ENCODE peak calls at places on chromosomes 6 and 20, in six cellular contexts. I, B, S, O, A and P are unnamed samples.

GRCh38 chr6:2378891-2379652 is 133.7 kb upstream of the GMDS start:
- DNase-seq in I (no peak), B (peak; percentile 37), S (peak; percentile 58), O (no peak), A (peak; percentile 31), P (peak; percentile 67)

GRCh38 chr20:49320460-49320859 is 42.6 kb upstream of the ZNFX1 start:
- DNase-seq in I (no peak), B (peak; percentile 71), S (peak; percentile 36), O (no peak), A (peak; percentile 74), P (peak; percentile 47)

GRCh38 chr6:36120539-36120938 is 9.8 kb upstream of the MAPK13 start:
- DNase-seq in I (peak; percentile 73), B (no peak), S (no peak), O (no peak), A (no peak), P (no peak)

GRCh38 chr20:50689864-50690263 is 1.5 kb downstream of the RIPOR3 start:
- DNase-seq in I (no peak), B (peak; percentile 86), S (no peak), O (no peak), A (peak; percentile 83), P (peak; percentile 84)

GRCh38 chr6:17042422-17043147 is 59.3 kb upstream of the STMND1 start:
- DNase-seq in I (peak; percentile 60), B (peak; percentile 78), S (peak; percentile 31), O (peak; percentile 58), A (peak; percentile 66), P (peak; percentile 20)

GRCh38 chr6:110875548-110876169 is 1.1 kb downstream of the AMD1 start:
- DNase-seq in I (peak; percentile 76), B (no peak), S (peak; percentile 22), O (peak; percentile 68), A (peak; percentile 32), P (peak; percentile 30)

GRCh38 chr20:56629464-56630085 is 469 bp downstream of the TFAP2C start:
- DNase-seq in I (no peak), B (no peak), S (no peak), O (no peak), A (no peak), P (peak; percentile 21)

GRCh38 chr6:33018904-33019303 is 9.5 kb upstream of the HLA-DOA start:
- DNase-seq in I (no peak), B (peak; percentile 19), S (peak; percentile 4), O (peak; percentile 64), A (peak; percentile 72), P (peak; percentile 76)

GRCh38 chr6:134888316-134888715 is 61.6 kb downstream of the ALDH8A1 start:
- DNase-seq in I (no peak), B (no peak), S (no peak), O (no peak), A (no peak), P (no peak)

GRCh38 chr20:64001607-64002011 is 20.7 kb downstream of the PRPF6 start:
- DNase-seq in I (no peak), B (no peak), S (peak; percentile 22), O (no peak), A (no peak), P (no peak)

GRCh38 chr20:62761759-62762131 is 34.5 kb upstream of the MRGBP start:
- DNase-seq in I (peak; percentile 11), B (no peak), S (no peak), O (peak; percentile 9), A (no peak), P (no peak)

GRCh38 chr20:53875452-53875851 is 194.9 kb downstream of the BCAS1 start:
- DNase-seq in I (no peak), B (no peak), S (no peak), O (peak; percentile 70), A (no peak), P (no peak)

GRCh38 chr6:116136373-116136772 is 10.4 kb upstream of the COL10A1 start:
- DNase-seq in I (no peak), B (no peak), S (no peak), O (no peak), A (no peak), P (no peak)

GRCh38 chr20:52749020-52749419 is 223.1 kb upstream of the TSHZ2 start:
- DNase-seq in I (no peak), B (no peak), S (no peak), O (no peak), A (peak; percentile 10), P (no peak)

GRCh38 chr6:136780972-136781371 is 11.3 kb downstream of the MAP3K5 start:
- DNase-seq in I (no peak), B (no peak), S (no peak), O (no peak), A (no peak), P (no peak)

GRCh38 chr6:168275168-168275567 is 44.4 kb downstream of the DACT2 start:
- DNase-seq in I (no peak), B (no peak), S (no peak), O (no peak), A (no peak), P (no peak)

GRCh38 chr6:2476376-2476775 is 231.0 kb upstream of the GMDS start:
- DNase-seq in I (peak; percentile 68), B (peak; percentile 3), S (no peak), O (no peak), A (no peak), P (no peak)

GRCh38 chr6:159969204-159969912 is 476 bp downstream of the IGF2R start:
- DNase-seq in I (peak; percentile 75), B (peak; percentile 38), S (peak; percentile 58), O (peak; percentile 73), A (peak; percentile 49), P (peak; percentile 48)

GRCh38 chr6:150165020-150165702 is 22.3 kb downstream of the PPP1R14C start:
- DNase-seq in I (no peak), B (no peak), S (no peak), O (no peak), A (no peak), P (no peak)

GRCh38 chr6:82205793-82206425 is 41.6 kb downstream of the IBTK start:
- DNase-seq in I (no peak), B (peak; percentile 48), S (peak; percentile 32), O (no peak), A (peak; percentile 69), P (peak; percentile 98)

GRCh38 chr6:53623497-53623896 is 42.1 kb downstream of the KLHL31 start:
- DNase-seq in I (no peak), B (peak; percentile 22), S (peak; percentile 82), O (no peak), A (peak; percentile 53), P (peak; percentile 13)

GRCh38 chr6:108251252-108251651 is 9.6 kb downstream of the SNX3 start:
- DNase-seq in I (no peak), B (no peak), S (no peak), O (no peak), A (no peak), P (no peak)

GRCh38 chr6:91337967-91338366 is 751.1 kb upstream of the MAP3K7 start:
- DNase-seq in I (no peak), B (no peak), S (no peak), O (no peak), A (no peak), P (no peak)
- TF ChIP-seq CTCF in I (no peak), B (no peak), S (no peak), O (no peak), A (peak; percentile 10), P (peak; percentile 24)

DNA sequence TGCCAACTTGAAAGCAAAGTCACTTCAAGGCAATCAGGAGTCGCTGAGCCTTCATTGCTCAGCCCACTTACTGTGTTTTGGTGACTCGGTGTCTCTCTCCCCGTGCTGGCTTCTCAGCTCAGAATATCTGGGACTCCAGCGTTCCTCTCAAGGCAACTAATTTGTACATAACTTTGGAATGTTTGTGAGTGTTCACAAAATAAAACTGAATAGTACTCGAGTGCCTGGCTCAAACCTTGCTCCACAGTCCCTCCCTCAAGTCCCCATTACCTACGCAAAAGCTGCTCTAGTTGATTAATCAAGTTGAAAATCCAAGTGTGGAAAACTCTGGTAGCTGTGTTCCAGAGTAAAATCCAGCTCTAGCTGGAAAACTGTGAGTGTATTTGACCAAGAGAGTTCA is 8.6 kb downstream of the IPCEF1 start:
- DNase-seq in I (no peak), B (no peak), S (no peak), O (no peak), A (no peak), P (no peak)
- H3K4me3 ChIP-seq in I (no peak overlapping the region), B (no peak overlapping the region), S (no peak overlapping the region), O (no peak overlapping the region), A (no peak overlapping the region), P (no peak overlapping the region)

GRCh38 chr20:6384956-6385355 is 262.1 kb upstream of the FERMT1 start:
- DNase-seq in I (no peak), B (no peak), S (no peak), O (no peak), A (no peak), P (no peak)

GRCh38 chr20:6384368-6384767 is 261.5 kb upstream of the FERMT1 start:
- DNase-seq in I (no peak), B (no peak), S (no peak), O (no peak), A (no peak), P (no peak)

DNA sequence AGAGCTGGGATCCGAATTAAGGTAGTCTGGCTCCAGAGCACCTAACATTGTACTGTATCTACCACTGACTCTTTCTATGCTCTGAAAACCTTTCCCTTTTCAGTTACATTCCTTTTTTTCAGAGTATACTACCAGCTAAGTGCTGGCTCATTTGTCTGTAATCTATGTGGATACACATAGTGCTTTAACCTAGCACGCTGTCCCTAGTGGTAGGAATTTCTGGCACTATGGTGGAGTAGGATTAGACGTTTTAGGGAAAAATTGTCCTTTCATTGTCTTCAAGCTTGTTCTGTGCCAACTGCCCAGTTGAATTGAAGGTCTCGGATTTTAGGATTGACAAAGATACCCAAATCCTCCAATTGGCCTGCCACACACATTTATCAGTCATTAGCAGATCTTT is 259.1 kb upstream of the FERMT1 start:
- DNase-seq in I (no peak), B (peak; percentile 33), S (peak; percentile 7), O (no peak), A (peak; percentile 59), P (peak; percentile 23)
- TF ChIP-seq CTCF in I (no peak), B (peak; percentile 49), S (peak; percentile 59), O (peak; percentile 16), A (peak; percentile 64), P (peak; percentile 70)

DNA sequence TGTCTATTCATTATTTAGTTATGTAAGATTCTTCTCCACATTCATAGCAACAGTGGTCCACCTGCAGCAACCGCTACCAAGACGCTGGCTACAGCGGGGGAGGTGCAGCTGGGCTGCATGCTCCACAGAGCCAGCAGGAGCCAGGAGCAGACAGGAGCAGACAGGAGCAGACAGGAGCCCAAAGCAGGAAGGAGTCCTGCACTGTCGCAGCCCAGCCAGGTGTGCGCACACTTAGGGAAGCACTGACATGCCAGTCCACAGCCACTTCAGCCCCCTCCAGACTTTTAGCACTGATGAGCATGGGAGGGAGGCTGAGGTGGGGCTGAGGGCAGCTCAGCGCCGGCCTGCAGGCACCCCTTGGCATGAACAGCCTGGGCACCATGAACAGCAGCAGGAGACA is 19.6 kb downstream of the KIF16B start:
- DNase-seq in I (no peak), B (no peak), S (no peak), O (no peak), A (no peak), P (no peak)
- H3K4me3 ChIP-seq in I (no peak overlapping the region), B (no peak overlapping the region), S (no peak overlapping the region), O (no peak overlapping the region), A (no peak overlapping the region), P (no peak overlapping the region)